ENCODE peak calls at places on chromosomes 16 and 17, in five cellular contexts. M is WTC11, E is COR-L47, B is kidney, S is RWPE1. O is an unnamed sample.

GRCh38 chr17:28750178-28751047 is 6.6 kb downstream of the TRAF4 start:
- DNase-seq in M (peak; percentile 96), B (peak; percentile 96), E (peak; percentile 86), S (peak; percentile 69), O (peak; percentile 84)

GRCh38 chr17:17963066-17963465 is 9.1 kb downstream of the TOM1L2 start:
- DNase-seq in B (no peak), E (no peak), S (no peak), M (no peak), O (no peak)

GRCh38 chr16:89599451-89599858 is 14.0 kb upstream of the DPEP1 start:
- DNase-seq in M (peak; percentile 87), E (peak; percentile 47), B (no peak), S (no peak), O (peak; percentile 58)

GRCh38 chr17:80866050-80866793 is 125.4 kb upstream of the CHMP6 start:
- DNase-seq in M (peak; percentile 77), E (peak; percentile 36), B (peak; percentile 63), S (peak; percentile 62), O (peak; percentile 70)

GRCh38 chr17:78302478-78302877 is 57.4 kb downstream of the SOCS3 start:
- DNase-seq in S (no peak), E (no peak), B (no peak), M (no peak), O (no peak)

GRCh38 chr17:29959658-29960337 is 18.4 kb downstream of the EFCAB5 start:
- DNase-seq in S (no peak), E (no peak), M (no peak), B (no peak), O (no peak)

GRCh38 chr16:856811-857210 is 56.3 kb upstream of the GNG13 start:
- DNase-seq in S (no peak), M (no peak), B (peak; percentile 32), E (no peak), O (no peak)

GRCh38 chr17:46108120-46108519 is 85.1 kb downstream of the KANSL1 start:
- DNase-seq in S (no peak), E (no peak), B (no peak), M (no peak), O (no peak)

GRCh38 chr17:49957350-49957749 is 11.6 kb upstream of the DLX4 start:
- DNase-seq in S (no peak), E (no peak), B (no peak), M (no peak), O (no peak)

GRCh38 chr17:66858182-66859083 is 23.5 kb downstream of the CACNG5 start:
- DNase-seq in E (no peak), S (no peak), B (peak; percentile 43), M (no peak), O (no peak)

GRCh38 chr17:62802531-62803205 is 5.4 kb downstream of the MARCHF10 start:
- DNase-seq in S (no peak), B (no peak), E (no peak), M (no peak), O (no peak)

GRCh38 chr16:4176794-4177438 is 60.7 kb upstream of the ADCY9 start:
- DNase-seq in S (peak; percentile 67), M (no peak), E (no peak), B (no peak), O (peak; percentile 68)

GRCh38 chr16:57355898-57356414 is 2.6 kb upstream of the CCL22 start:
- DNase-seq in S (no peak), E (no peak), M (no peak), B (no peak), O (no peak)

GRCh38 chr17:2337811-2338657 is 733 bp downstream of the SGSM2 start:
- DNase-seq in S (peak; percentile 64), M (peak; percentile 63), E (peak; percentile 9), B (peak; percentile 85), O (peak; percentile 73)

GRCh38 chr16:56343661-56344517 is 81.5 kb downstream of the AMFR start:
- DNase-seq in B (peak; percentile 59), M (no peak), S (peak; percentile 44), E (no peak), O (no peak)

GRCh38 chr17:27649929-27650328 is 18.9 kb downstream of the LGALS9 start:
- DNase-seq in E (no peak), M (no peak), B (peak; percentile 64), S (no peak), O (no peak)

GRCh38 chr16:11253009-11253994 is 2.7 kb downstream of the SOCS1 start:
- DNase-seq in S (no peak), M (no peak), B (no peak), E (no peak), O (no peak)

GRCh38 chr17:78793968-78794367 is 11.9 kb upstream of the CYTH1 start:
- DNase-seq in S (no peak), B (peak; percentile 12), M (no peak), E (no peak), O (no peak)

GRCh38 chr16:2066139-2066538 is 18.4 kb downstream of the TSC2 start:
- DNase-seq in E (no peak), M (no peak), S (no peak), B (no peak), O (no peak)

GRCh38 chr17:18070861-18071340 is 16.8 kb upstream of the DRG2 start:
- DNase-seq in B (no peak), S (no peak), M (no peak), E (no peak), O (no peak)

GRCh38 chr17:19021622-19022083 is 17.1 kb upstream of the FAM83G start:
- DNase-seq in E (no peak), B (no peak), S (no peak), M (peak; percentile 75), O (no peak)

GRCh38 chr16:85205747-85206471 is 93.6 kb upstream of the CIBAR2 start:
- DNase-seq in M (no peak), B (no peak), S (peak; percentile 50), E (no peak), O (no peak)

GRCh38 chr17:41496803-41497484 is 7.2 kb upstream of the KRT36 start:
- DNase-seq in M (peak; percentile 81), S (peak; percentile 76), E (peak; percentile 24), B (peak; percentile 90), O (peak; percentile 67)

GRCh38 chr17:31919802-31920525 is 16.8 kb upstream of the SUZ12 start:
- DNase-seq in S (no peak), B (no peak), M (no peak), E (no peak), O (no peak)

GRCh38 chr16:4778050-4778392 is 10.1 kb downstream of the SEPTIN12 start:
- DNase-seq in M (no peak), E (no peak), B (no peak), S (no peak), O (no peak)

GRCh38 chr17:78883533-78884131 is 19.4 kb downstream of the CEP295NL start:
- DNase-seq in E (peak; percentile 91), M (no peak), B (peak; percentile 95), S (peak; percentile 95), O (no peak)

GRCh38 chr17:32281011-32281451 is 15.4 kb downstream of the RHBDL3 start:
- DNase-seq in E (peak; percentile 93), S (no peak), M (peak; percentile 67), B (no peak), O (no peak)

GRCh38 chr16:16000685-16001084 is 51.3 kb downstream of the ABCC1 start:
- DNase-seq in M (no peak), S (no peak), B (no peak), E (no peak), O (no peak)

GRCh38 chr17:6698004-6698403 is 15.2 kb downstream of the SLC13A5 start:
- DNase-seq in E (no peak), M (no peak), B (no peak), S (no peak), O (no peak)

GRCh38 chr17:45579529-45580495 is 89.3 kb upstream of the PLEKHM1 start:
- DNase-seq in B (no peak), M (no peak), S (no peak), E (no peak), O (no peak)

O was measured in GM10248.